ENCODE peak calls at places on chromosomes 4 and X, in nine cellular contexts. E, O, V, P, H, B, K, S and R are unnamed samples.

GRCh38 chr4:147723316-147723715 is 8.6 kb upstream of the ARHGAP10 start:
- DNase-seq in S (no peak), K (no peak), E (no peak), O (no peak), P (no peak), V (no peak), B (no peak), H (no peak), R (no peak)

GRCh38 chr4:153564630-153565525 is 98.7 kb downstream of the TMEM131L start:
- DNase-seq in K (no peak), H (peak), B (no peak), O (no peak), E (no peak), V (peak), P (no peak), S (peak), R (no peak)

GRCh38 chrX:153763298-153763932 is 634 bp upstream of the PLXNB3 start:
- DNase-seq in K (no peak), E (no peak), H (peak), V (no peak), O (no peak), S (no peak), B (peak), P (no peak), R (no peak)

GRCh38 chr4:186845137-186845842 is 121.6 kb upstream of the FAT1 start:
- DNase-seq in E (no peak), K (no peak), S (peak), P (no peak), O (no peak), V (no peak), H (no peak), B (no peak), R (no peak)

GRCh38 chr4:139872274-139872673 is 206.7 kb downstream of the MGST2 start:
- DNase-seq in B (no peak), P (no peak), V (no peak), S (no peak), K (no peak), E (no peak), H (no peak), O (no peak), R (no peak)

GRCh38 chr4:6885953-6886557 is 23.6 kb upstream of the TBC1D14 start:
- DNase-seq in H (peak), V (peak), E (peak), B (no peak), O (no peak), K (no peak), P (no peak), S (peak), R (no peak)

GRCh38 chr4:144705861-144706590 is 60.1 kb downstream of the HHIP start:
- DNase-seq in E (no peak), V (no peak), P (no peak), B (no peak), K (no peak), O (no peak), H (no peak), S (no peak), R (no peak)

GRCh38 chrX:34426334-34426733 is 230.8 kb downstream of the TMEM47 start:
- DNase-seq in S (no peak), H (no peak), V (no peak), P (peak), K (no peak), B (no peak), O (no peak), E (no peak), R (no peak)

GRCh38 chr4:173538148-173538902 is 8.3 kb upstream of the HAND2 start:
- DNase-seq in B (peak), K (no peak), H (peak), V (no peak), E (peak), P (peak), S (peak), O (no peak), R (no peak)

GRCh38 chr4:74543247-74543670 is 98.3 kb downstream of the AREG start:
- DNase-seq in H (no peak), V (no peak), E (no peak), P (no peak), O (no peak), K (no peak), B (no peak), S (no peak), R (no peak)

GRCh38 chrX:132737743-132738142 is 220.7 kb downstream of the HS6ST2 start:
- DNase-seq in H (no peak), S (no peak), E (no peak), B (no peak), V (no peak), O (peak), P (no peak), K (peak), R (no peak)

GRCh38 chr4:86032476-86033022 is 327.3 kb downstream of the MAPK10 start:
- DNase-seq in S (no peak), E (no peak), H (peak), B (no peak), K (no peak), P (no peak), O (no peak), V (no peak), R (no peak)